ENCODE peak calls at places on chromosomes 11 and 22, in ten cellular contexts. B, G, E, N, C, A, H, I, L and F are unnamed samples.

GRCh38 chr11:126391970-126392637 is 36.6 kb downstream of the ST3GAL4 start:
- DNase-seq in G (no peak), E (no peak), A (no peak), L (no peak), N (peak; percentile 68), C (no peak), I (no peak), H (peak; percentile 14), B (no peak), F (peak; percentile 60)

GRCh38 chr11:122439911-122440782 is 215.4 kb upstream of the UBASH3B start:
- DNase-seq in C (no peak), E (peak; percentile 37), L (no peak), H (peak; percentile 48), N (peak; percentile 75), B (peak; percentile 42), I (no peak), G (peak; percentile 78), A (peak; percentile 45), F (peak; percentile 15)

GRCh38 chr22:26482171-26482570 is 1.4 kb downstream of the HPS4 start:
- DNase-seq in E (no peak), L (no peak), C (no peak), A (no peak), I (no peak), B (no peak), N (no peak), G (no peak), H (no peak), F (peak; percentile 57)

GRCh38 chr11:43803766-43804165 is 76.9 kb upstream of the ALKBH3 start:
- DNase-seq in G (no peak), E (no peak), C (no peak), H (no peak), N (no peak), L (no peak), B (no peak), A (no peak), I (no peak), F (no peak)

GRCh38 chr22:49262167-49262566 is 565.5 kb downstream of the BRD1 start:
- DNase-seq in C (no peak), E (no peak), G (no peak), A (no peak), I (no peak), L (no peak), N (no peak), H (no peak), B (no peak), F (no peak)

GRCh38 chr11:74673956-74674355 is 57.3 kb downstream of the CHRDL2 start:
- DNase-seq in H (peak; percentile 64), C (no peak), A (no peak), B (no peak), G (no peak), I (no peak), L (no peak), E (no peak), N (no peak), F (no peak)

GRCh38 chr22:44448271-44448780 is 49.7 kb downstream of the RTL6 start:
- DNase-seq in I (peak; percentile 48), C (peak; percentile 30), L (no peak), E (peak; percentile 54), H (peak; percentile 83), B (peak; percentile 66), N (peak; percentile 90), A (peak; percentile 94), G (no peak), F (no peak)

GRCh38 chr22:40654522-40655167 is 18.1 kb upstream of the MRTFA start:
- DNase-seq in I (peak; percentile 37), N (peak; percentile 57), G (no peak), L (no peak), E (peak; percentile 68), B (peak; percentile 70), C (no peak), H (peak; percentile 43), A (peak; percentile 83), F (peak; percentile 50)

GRCh38 chr22:23569716-23570115 is 10.4 kb downstream of the IGLL1 start:
- DNase-seq in N (no peak), C (no peak), L (no peak), H (no peak), E (no peak), B (no peak), I (no peak), A (no peak), G (no peak), F (no peak)

GRCh38 chr22:23538502-23538860 is 41.6 kb downstream of the IGLL1 start:
- DNase-seq in B (no peak), I (no peak), C (no peak), A (no peak), N (no peak), H (no peak), E (no peak), G (no peak), L (no peak), F (no peak)

GRCh38 chr11:104704888-104705287 is 193.4 kb downstream of the CASP12 start:
- DNase-seq in B (no peak), H (no peak), A (no peak), L (no peak), N (no peak), C (no peak), G (no peak), E (no peak), I (no peak), F (no peak)

GRCh38 chr22:46297151-46297819 is 615 bp downstream of the GTSE1 start:
- DNase-seq in H (no peak), G (no peak), N (no peak), A (peak; percentile 35), L (no peak), I (no peak), B (peak; percentile 40), E (no peak), C (no peak), F (peak; percentile 81)

DNA sequence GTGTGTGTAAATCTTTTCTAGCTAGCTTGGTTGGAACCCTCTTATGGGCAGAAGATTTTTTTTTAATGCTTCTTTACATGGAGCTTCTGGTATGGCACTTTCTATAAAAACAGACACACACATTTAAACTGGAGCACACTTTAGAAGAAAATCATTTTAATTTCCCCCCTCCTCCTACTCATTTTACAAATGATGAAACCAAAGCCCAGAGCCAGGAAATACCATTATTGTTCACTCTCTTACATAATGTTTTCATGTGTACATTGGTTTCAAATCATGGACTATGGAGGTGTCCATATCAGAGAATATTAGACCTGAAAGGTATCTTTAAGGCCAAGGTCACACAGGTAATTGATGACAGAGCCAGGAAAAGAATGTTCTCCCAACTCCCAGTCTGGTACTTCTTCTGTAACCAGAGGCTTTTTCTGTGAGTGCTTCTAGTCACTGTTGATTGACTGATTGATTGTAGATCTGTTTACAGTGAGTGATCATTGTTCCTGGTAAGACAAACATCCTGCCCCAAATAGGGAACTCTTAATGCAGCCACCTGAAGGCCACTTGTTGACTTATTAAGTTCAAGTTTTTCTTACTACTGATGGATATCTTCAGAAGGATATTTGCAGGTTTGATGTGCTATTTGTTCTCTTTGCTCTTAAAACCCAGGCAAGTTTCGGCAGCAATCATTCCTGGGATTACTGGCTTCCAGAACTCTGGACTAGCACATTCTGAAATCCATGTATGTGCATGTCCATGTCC is 26.8 kb upstream of the ME3 start:
- DNase-seq in B (no peak), L (no peak), E (no peak), I (no peak), A (peak; percentile 17), G (no peak), C (no peak), N (no peak), H (no peak), F (no peak)
- TF ChIP-seq POLR2A in B (no peak), L (no peak), E (no peak), I (no peak), A (no peak), G (no peak), C (no peak), N (no peak), H (no peak), F (no peak)

DNA sequence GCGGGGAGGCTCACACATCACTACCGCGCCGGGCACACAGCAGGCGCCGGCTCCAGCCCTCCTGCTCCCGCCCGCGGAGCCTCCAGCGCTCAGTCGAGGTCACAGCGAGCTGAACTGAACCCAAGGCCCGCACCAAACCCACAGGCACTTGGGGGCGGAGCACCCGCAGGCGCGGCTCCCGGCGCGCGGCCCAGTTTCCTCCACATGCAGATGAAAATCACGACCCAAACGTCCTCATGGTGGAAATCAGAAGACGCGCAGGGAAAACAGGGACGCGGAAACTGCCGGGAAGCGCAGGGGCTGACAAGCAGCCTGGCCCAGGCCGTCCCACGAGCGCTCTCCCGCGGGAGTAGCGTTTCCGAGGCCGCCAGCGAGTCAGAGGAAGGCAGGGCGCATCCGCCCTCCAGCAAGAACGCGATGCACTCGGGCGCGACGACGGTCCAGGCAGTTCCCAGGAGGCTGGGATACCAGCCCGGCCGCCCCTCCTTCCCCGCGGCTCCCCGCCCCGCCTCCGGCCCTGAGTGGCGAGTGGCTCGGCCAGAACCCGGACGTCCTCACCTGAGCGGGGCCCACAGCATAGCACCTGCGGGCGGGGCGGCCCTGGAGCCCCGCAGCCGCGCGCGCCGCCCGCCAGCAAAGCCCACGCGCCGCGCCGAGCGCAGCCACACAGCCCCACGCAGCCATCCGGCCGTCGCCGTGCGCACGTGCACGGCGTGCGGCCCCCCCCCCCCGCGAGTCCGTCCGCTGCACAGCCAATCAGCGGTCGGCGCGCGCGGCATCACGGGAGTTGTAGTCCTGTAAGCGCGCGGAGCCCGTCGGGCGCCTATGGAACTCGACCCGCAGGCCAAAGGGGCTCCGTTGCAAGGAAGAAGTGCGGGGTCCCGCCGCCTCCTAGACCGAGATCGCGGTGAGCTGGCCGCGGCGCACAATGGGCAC is at the start of gene HDHD5:
- DNase-seq in E (peak; percentile 86), B (peak; percentile 94), G (peak; percentile 89), C (peak; percentile 85), A (peak; percentile 82), H (peak; percentile 83), I (peak; percentile 94), N (peak; percentile 93), L (peak; percentile 88), F (peak; percentile 76)
- TF ChIP-seq POLR2A in E (peak; percentile 28), B (no peak), G (peak; percentile 54), C (no peak), A (no peak), H (peak; percentile 38), I (peak; percentile 62), N (no peak), L (no peak), F (no peak)

DNA sequence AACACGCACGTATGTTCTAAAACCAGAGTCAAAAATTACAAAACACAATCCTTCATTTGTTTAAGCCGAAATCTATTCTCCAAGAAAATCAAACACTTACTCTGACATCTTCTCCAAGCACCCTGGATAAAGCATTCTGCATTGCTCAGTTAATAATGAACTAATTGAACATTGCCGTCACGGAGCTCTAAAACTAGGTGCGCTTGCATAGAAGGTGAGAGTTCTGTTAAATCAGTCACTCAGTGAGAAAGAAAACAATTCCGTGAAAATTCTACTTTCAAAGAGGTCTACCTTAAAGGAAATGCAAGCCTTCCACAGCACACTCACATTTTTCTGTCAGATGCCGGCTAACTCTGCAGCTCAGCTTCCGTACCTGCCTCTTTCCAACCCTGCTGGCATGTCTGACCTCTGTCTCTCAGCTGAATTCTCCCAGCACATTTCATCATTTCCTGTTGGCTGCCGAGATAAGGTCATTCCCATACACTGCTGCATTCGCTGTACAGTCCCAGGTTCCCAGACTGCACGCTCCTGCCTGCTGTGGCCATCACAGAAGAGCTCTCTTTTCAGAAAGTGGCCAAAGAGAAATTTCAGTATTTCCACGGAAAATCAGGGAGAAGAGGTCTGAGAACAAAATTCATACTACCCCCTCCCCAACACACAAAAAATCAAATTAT is 55.3 kb downstream of the PACSIN2 start:
- DNase-seq in L (no peak), B (no peak), G (no peak), C (no peak), N (peak; percentile 67), E (peak; percentile 60), H (peak; percentile 79), A (peak; percentile 88), I (peak; percentile 62), F (peak; percentile 81)
- TF ChIP-seq POLR2A in L (no peak), B (no peak), G (no peak), C (no peak), N (no peak), E (peak; percentile 12), H (no peak), A (peak; percentile 70), I (peak; percentile 25), F (peak; percentile 69)

GRCh38 chr11:72833083-72833733 is 19.0 kb downstream of the ATG16L2 start:
- DNase-seq in G (no peak), L (no peak), E (no peak), B (no peak), C (no peak), A (no peak), N (no peak), H (no peak), I (no peak), F (no peak)
- TF ChIP-seq POLR2A in G (no peak), L (peak; percentile 2), E (no peak), B (no peak), C (no peak), A (no peak), N (no peak), H (no peak), I (no peak), F (peak; percentile 20)